ENCODE peak calls at places on chromosomes 7 and 10, in seven cellular contexts. K is transverse colon, H is tibial nerve, D is A549, A is HepG2, E is ovary, F is upper lobe of left lung. N is an unnamed sample.

GRCh38 chr7:39606352-39606751 is 17.0 kb upstream of the RALA start:
- DNase-seq in K (no peak), H (no peak), D (no peak), A (no peak), E (no peak), F (no peak), N (no peak)

GRCh38 chr10:31650010-31650409 is 278.6 kb downstream of the ARHGAP12 start:
- DNase-seq in K (peak; percentile 59), H (peak; percentile 84), D (peak; percentile 14), A (no peak), E (peak; percentile 77), F (no peak), N (peak; percentile 94)

GRCh38 chr10:43137701-43137970 is 609 bp upstream of the CSGALNACT2 start:
- DNase-seq in K (peak; percentile 53), H (no peak), D (peak; percentile 32), A (peak; percentile 18), E (peak; percentile 75), F (peak; percentile 58), N (no peak)

GRCh38 chr7:157528785-157529341 is 192.1 kb downstream of the DNAJB6 start:
- DNase-seq in K (no peak), H (no peak), D (no peak), A (no peak), E (peak; percentile 1), F (peak; percentile 14), N (no peak)

GRCh38 chr7:157537056-157537455 is 200.3 kb downstream of the DNAJB6 start:
- DNase-seq in K (no peak), H (no peak), D (no peak), A (no peak), E (no peak), F (no peak), N (peak; percentile 29)

GRCh38 chr10:93616844-93617360 is 4.6 kb downstream of the PDE6C start:
- DNase-seq in K (no peak), H (no peak), D (no peak), A (no peak), E (no peak), F (no peak), N (no peak)

GRCh38 chr7:67955061-67955460 is 958.4 kb downstream of the TYW1 start:
- DNase-seq in K (no peak), H (no peak), D (no peak), A (no peak), E (no peak), F (no peak), N (no peak)

GRCh38 chr10:110739811-110740271 is 95.7 kb downstream of the RBM20 start:
- DNase-seq in K (no peak), H (no peak), D (no peak), A (peak; percentile 90), E (no peak), F (no peak), N (no peak)

GRCh38 chr7:155959894-155960293 is 147.6 kb upstream of the SHH start:
- DNase-seq in K (peak; percentile 69), H (no peak), D (no peak), A (no peak), E (no peak), F (no peak), N (peak; percentile 17)

GRCh38 chr7:4552985-4553384 is 129.1 kb upstream of the FOXK1 start:
- DNase-seq in K (no peak), H (no peak), D (no peak), A (no peak), E (no peak), F (no peak), N (no peak)

GRCh38 chr7:18555120-18555519 is 59.6 kb downstream of the HDAC9 start:
- DNase-seq in K (no peak), H (no peak), D (no peak), A (no peak), E (no peak), F (no peak), N (no peak)

GRCh38 chr10:100009283-100009792 is 409 bp downstream of the DNMBP start:
- DNase-seq in K (peak; percentile 70), H (peak; percentile 46), D (peak; percentile 42), A (peak; percentile 18), E (peak; percentile 68), F (peak; percentile 70), N (peak; percentile 80)

GRCh38 chr10:106942035-106942662 is 222.4 kb downstream of the SORCS1 start:
- DNase-seq in K (no peak), H (peak; percentile 50), D (peak; percentile 10), A (no peak), E (peak; percentile 35), F (peak; percentile 75), N (peak; percentile 73)

GRCh38 chr10:33859319-33860022 is 525.0 kb upstream of the NRP1 start:
- DNase-seq in K (no peak), H (no peak), D (no peak), A (no peak), E (no peak), F (no peak), N (no peak)

GRCh38 chr7:91182819-91183405 is 81.3 kb upstream of the FZD1 start:
- DNase-seq in K (no peak), H (no peak), D (no peak), A (no peak), E (no peak), F (no peak), N (no peak)

GRCh38 chr10:19970707-19971106 is 154.5 kb downstream of the PLXDC2 start:
- DNase-seq in K (no peak), H (no peak), D (no peak), A (no peak), E (no peak), F (no peak), N (no peak)

GRCh38 chr7:30851651-30852359 is 59.8 kb upstream of the AQP1 start:
- DNase-seq in K (no peak), H (peak; percentile 54), D (no peak), A (no peak), E (no peak), F (no peak), N (peak; percentile 89)

GRCh38 chr10:72278668-72279393 is 5.1 kb downstream of the DDIT4 start:
- DNase-seq in K (no peak), H (no peak), D (peak; percentile 52), A (no peak), E (no peak), F (no peak), N (no peak)

GRCh38 chr10:133528296-133528844 is 1.2 kb downstream of the CYP2E1 start:
- DNase-seq in K (no peak), H (no peak), D (no peak), A (no peak), E (no peak), F (no peak), N (no peak)

GRCh38 chr7:7792089-7792488 is 73.7 kb upstream of the RPA3 start:
- DNase-seq in K (no peak), H (no peak), D (no peak), A (no peak), E (no peak), F (no peak), N (no peak)

GRCh38 chr10:128481152-128481551 is 354.9 kb upstream of the MKI67 start:
- DNase-seq in K (no peak), H (no peak), D (no peak), A (no peak), E (no peak), F (no peak), N (no peak)

GRCh38 chr10:51100221-51100620 is 25.9 kb downstream of the PRKG1 start:
- DNase-seq in K (no peak), H (no peak), D (no peak), A (no peak), E (no peak), F (no peak), N (no peak)

GRCh38 chr10:72490951-72491350 is 134.9 kb downstream of the MICU1 start:
- DNase-seq in K (no peak), H (no peak), D (no peak), A (no peak), E (no peak), F (no peak), N (no peak)

GRCh38 chr7:16603633-16604032 is 41.9 kb downstream of the ANKMY2 start:
- DNase-seq in K (no peak), H (no peak), D (no peak), A (no peak), E (no peak), F (no peak), N (no peak)

GRCh38 chr7:101557978-101558741 is 70.9 kb downstream of the MYL10 start:
- DNase-seq in K (peak; percentile 1), H (no peak), D (no peak), A (no peak), E (no peak), F (peak; percentile 12), N (no peak)

GRCh38 chr10:30784896-30785605 is 155.5 kb upstream of the LYZL2 start:
- DNase-seq in K (peak; percentile 68), H (peak; percentile 66), D (no peak), A (no peak), E (peak; percentile 74), F (peak; percentile 87), N (peak; percentile 94)

GRCh38 chr7:37037286-37037685 is 313.0 kb upstream of the AOAH start:
- DNase-seq in K (no peak), H (no peak), D (no peak), A (no peak), E (no peak), F (no peak), N (no peak)

GRCh38 chr7:85341121-85341520 is 154.3 kb upstream of the SEMA3D start:
- DNase-seq in K (no peak), H (no peak), D (no peak), A (no peak), E (no peak), F (no peak), N (no peak)

GRCh38 chr10:124106241-124106905 is 13.0 kb upstream of the CHST15 start:
- DNase-seq in K (peak; percentile 71), H (peak; percentile 75), D (peak; percentile 55), A (peak; percentile 28), E (peak; percentile 97), F (peak; percentile 83), N (peak; percentile 93)
- TF ChIP-seq EP300 in K (no peak), H (no peak), D (no peak), A (no peak), E (no peak), F (no peak), N (no peak)

GRCh38 chr7:79770970-79771369 is 317.5 kb upstream of the MAGI2 start:
- DNase-seq in K (no peak), H (no peak), D (no peak), A (no peak), E (no peak), F (no peak), N (no peak)
- H3K4me1 ChIP-seq in K (no peaks in the 10 kb centered on the region), H (no peaks in the 10 kb centered on the region), D (no peaks in the 10 kb centered on the region), A (no peaks in the 10 kb centered on the region), E (no peaks in the 10 kb centered on the region), F (no peaks in the 10 kb centered on the region), N (no peaks in the 10 kb centered on the region)

GRCh38 chr10:71159892-71160291 is 52.5 kb upstream of the UNC5B start:
- DNase-seq in K (no peak), H (no peak), D (no peak), A (no peak), E (no peak), F (no peak), N (no peak)
- TF ChIP-seq EP300 in K (no peak), H (no peak), D (no peak), A (no peak), E (no peak), F (no peak), N (no peak)

GRCh38 chr10:17507538-17507937 is 53.1 kb upstream of the ST8SIA6 start:
- DNase-seq in K (no peak), H (no peak), D (no peak), A (no peak), E (no peak), F (no peak), N (no peak)
- H3K4me1 ChIP-seq in K (no peaks in the 10 kb centered on the region), H (no peaks in the 10 kb centered on the region), D (peaks cover 26% of the 10 kb centered on the region), A (no peaks in the 10 kb centered on the region), E (no peaks in the 10 kb centered on the region), F (peaks cover 15% of the 10 kb centered on the region), N (no peaks in the 10 kb centered on the region)